ENCODE peak calls at places on chromosomes 1 and 21, in ten cellular contexts. Q is endothelial cell of umbilical vein; K is HCT116; A is esophagus muscularis mucosa; G is small intestine; B is PC-3; L is Panc1; W is lung; Y is CD4-positive, alpha-beta memory T cell; S is suprapubic skin. V is an unnamed sample. For H3K27me3 and H3K9me3, the result is how much of the 10 kb centered on the place peaks cover.

GRCh38 chr21:40335689-40336088 is 468.5 kb downstream of the PCP4 start:
- DNase-seq in S (no peak), A (no peak), B (no peak), Y (no peak), G (no peak), Q (no peak), W (no peak), K (no peak), L (no peak), V (no peak)

GRCh38 chr1:29864431-29865022 is 628.2 kb downstream of the PTPRU start:
- DNase-seq in G (no peak), W (no peak), L (no peak), Q (no peak), K (no peak), B (no peak), S (no peak), Y (no peak), A (no peak), V (no peak)

GRCh38 chr1:11924334-11925195 is 1.7 kb downstream of the KIAA2013 start:
- DNase-seq in B (no peak), L (no peak), S (no peak), G (peak), A (no peak), Y (no peak), Q (no peak), W (no peak), K (no peak), V (no peak)

GRCh38 chr1:119554188-119554587 is 47.2 kb downstream of the HSD3B1 start:
- DNase-seq in Y (no peak), A (no peak), S (no peak), K (no peak), B (no peak), L (no peak), G (no peak), Q (peak), W (peak), V (peak)

GRCh38 chr1:234871039-234871709 is 257.5 kb downstream of the TOMM20 start:
- DNase-seq in W (no peak), A (no peak), Y (no peak), L (no peak), G (no peak), B (no peak), K (no peak), S (no peak), Q (no peak), V (no peak)

GRCh38 chr1:115596080-115596795 is 45.5 kb upstream of the VANGL1 start:
- DNase-seq in L (no peak), A (no peak), B (peak), G (no peak), Q (no peak), W (no peak), Y (no peak), K (no peak), S (no peak), V (no peak)

GRCh38 chr1:31133368-31133767 is 67.9 kb upstream of the PUM1 start:
- DNase-seq in B (no peak), K (no peak), Y (no peak), Q (no peak), L (no peak), W (no peak), S (no peak), A (no peak), G (no peak), V (no peak)

GRCh38 chr1:24929091-24929875 is 793 bp downstream of the RUNX3 start:
- DNase-seq in B (peak), A (no peak), W (no peak), L (no peak), S (no peak), K (no peak), Q (no peak), Y (peak), G (no peak), V (no peak)

GRCh38 chr1:23103001-23103879 is 65.4 kb downstream of the LUZP1 start:
- DNase-seq in Q (peak), A (no peak), B (peak), G (peak), K (peak), W (no peak), L (peak), S (no peak), Y (peak), V (no peak)

GRCh38 chr1:64459743-64460142 is 10.2 kb upstream of the CACHD1 start:
- DNase-seq in B (no peak), W (no peak), G (no peak), Y (no peak), L (no peak), A (no peak), S (no peak), Q (no peak), K (no peak), V (no peak)

GRCh38 chr21:37454869-37455503 is 88.4 kb downstream of the DYRK1A start:
- DNase-seq in W (no peak), L (no peak), A (no peak), K (no peak), Q (no peak), Y (no peak), S (no peak), B (no peak), G (no peak), V (no peak)

GRCh38 chr1:11940260-11940921 is 5.9 kb downstream of the PLOD1 start:
- DNase-seq in W (no peak), B (no peak), G (peak), S (no peak), L (no peak), A (no peak), Q (no peak), K (no peak), Y (no peak), V (no peak)

GRCh38 chr1:23613191-23614126 is 54.2 kb upstream of the ID3 start:
- DNase-seq in Y (peak), B (no peak), S (no peak), A (no peak), L (no peak), G (no peak), K (no peak), Q (no peak), W (no peak), V (no peak)

GRCh38 chr1:66758247-66758755 is 6.0 kb downstream of the DYNLT5 start:
- DNase-seq in G (no peak), A (no peak), L (no peak), K (no peak), W (no peak), S (no peak), Y (no peak), Q (peak), B (no peak), V (no peak)

GRCh38 chr1:114219247-114219872 is 65.7 kb upstream of the SYT6 start:
- DNase-seq in G (peak), S (no peak), Y (no peak), Q (no peak), L (no peak), W (no peak), K (no peak), B (peak), A (no peak), V (no peak)

GRCh38 chr1:33425900-33426299 is 5.0 kb downstream of the PHC2 start:
- DNase-seq in L (no peak), W (no peak), S (no peak), K (no peak), B (no peak), Y (no peak), Q (no peak), A (no peak), G (no peak), V (no peak)

GRCh38 chr1:214993419-214993818 is 89.1 kb upstream of the KCNK2 start:
- DNase-seq in K (no peak), W (no peak), G (no peak), B (no peak), Q (no peak), Y (no peak), L (no peak), A (no peak), S (no peak), V (peak)

GRCh38 chr1:241482761-241483250 is 36.7 kb downstream of the FH start:
- DNase-seq in A (no peak), S (no peak), Y (no peak), Q (peak), B (peak), L (no peak), K (peak), W (no peak), G (no peak), V (no peak)

GRCh38 chr1:160486453-160486852 is 36.6 kb downstream of the SLAMF6 start:
- DNase-seq in L (no peak), K (no peak), Q (no peak), S (no peak), G (no peak), W (no peak), A (no peak), B (no peak), Y (no peak), V (no peak)

GRCh38 chr1:212688338-212689047 is 11.1 kb downstream of the BATF3 start:
- DNase-seq in Q (no peak), L (no peak), W (no peak), S (peak), K (no peak), Y (no peak), G (no peak), A (no peak), B (no peak), V (peak)

GRCh38 chr1:28343405-28343804 is 14.6 kb downstream of the MED18 start:
- DNase-seq in G (no peak), A (no peak), Y (no peak), B (peak), S (no peak), K (no peak), W (no peak), Q (no peak), L (no peak), V (no peak)

GRCh38 chr1:94863297-94863911 is 43.2 kb downstream of the SLC44A3 start:
- DNase-seq in S (no peak), K (peak), W (no peak), L (no peak), B (peak), A (no peak), Y (no peak), Q (peak), G (no peak), V (no peak)

DNA sequence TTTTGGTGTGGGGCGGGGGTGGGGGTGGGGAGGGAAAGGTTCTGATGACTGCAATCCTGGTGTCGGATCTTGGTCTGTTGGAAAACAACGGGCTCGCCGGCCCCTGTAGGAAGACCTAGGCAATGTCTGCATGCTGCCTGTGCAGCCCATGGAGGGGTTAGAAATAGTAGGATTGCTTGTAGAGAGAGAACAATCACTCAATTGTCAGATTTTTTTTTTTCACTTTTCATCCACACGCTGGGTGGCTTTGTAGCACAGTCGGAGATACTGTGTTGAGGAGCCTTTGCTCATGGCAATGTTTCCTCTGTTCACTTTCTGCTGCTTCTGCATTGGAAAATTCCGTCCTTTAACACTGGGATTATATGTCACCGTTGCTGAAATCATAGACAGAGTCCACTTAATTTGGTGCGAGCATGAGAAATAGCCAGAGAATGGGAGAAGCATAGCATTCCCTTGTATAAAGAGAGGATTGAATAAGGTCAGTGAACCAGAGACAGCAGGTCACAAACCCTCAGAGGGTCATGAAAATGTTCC is 107.5 kb downstream of the MRPS6 start:
- DNase-seq in S (no peak), K (no peak), W (no peak), B (no peak), A (no peak), Q (no peak), L (no peak), G (no peak), Y (no peak), V (no peak)
- H3K4me3 ChIP-seq in S (no peak), K (no peak), W (no peak), B (no peak), A (peak), Q (no peak), L (no peak), G (no peak), Y (no peak), V (no peak)

GRCh38 chr1:50423670-50424000 is 392 bp upstream of the DMRTA2 start:
- DNase-seq in G (peak), A (peak), Y (no peak), L (no peak), Q (no peak), K (no peak), W (no peak), B (no peak), S (no peak), V (no peak)

GRCh38 chr1:50421768-50422674 is 1.2 kb downstream of the DMRTA2 start:
- DNase-seq in L (no peak), Q (no peak), S (no peak), W (no peak), Y (no peak), B (no peak), G (no peak), A (no peak), K (no peak), V (no peak)

GRCh38 chr1:50421366-50421748 is 1.9 kb downstream of the DMRTA2 start:
- DNase-seq in G (no peak), Y (no peak), B (no peak), A (no peak), L (no peak), K (no peak), W (no peak), Q (no peak), S (no peak), V (no peak)

GRCh38 chr1:50422946-50423669 is at the start of gene DMRTA2:
- DNase-seq in Q (peak), G (no peak), S (no peak), B (no peak), Y (no peak), K (no peak), A (no peak), W (no peak), L (no peak), V (no peak)

GRCh38 chr1:50422675-50422945 is 633 bp downstream of the DMRTA2 start:
- DNase-seq in Q (no peak), A (no peak), G (no peak), S (no peak), L (no peak), K (no peak), B (no peak), Y (no peak), W (no peak), V (no peak)
- H3K27me3 ChIP-seq in Q (half or more), A (half or more), G (under half), S (half or more), L (under half), K (under half), B (under half), Y (under half), W (under half), V (half or more)

GRCh38 chr1:84615785-84616184 is 41.5 kb upstream of the CTBS start:
- DNase-seq in G (no peak), K (no peak), A (no peak), Y (no peak), S (no peak), L (no peak), B (no peak), W (no peak), Q (no peak), V (no peak)

GRCh38 chr1:84611091-84611490 is 36.9 kb upstream of the CTBS start:
- DNase-seq in S (no peak), Y (no peak), G (no peak), B (no peak), A (peak), K (no peak), W (no peak), Q (peak), L (no peak), V (no peak)

GRCh38 chr1:84613887-84614286 is 39.6 kb upstream of the CTBS start:
- DNase-seq in L (no peak), B (no peak), Q (no peak), A (peak), W (no peak), Y (no peak), K (no peak), S (no peak), G (no peak), V (no peak)

GRCh38 chr1:84613026-84613425 is 38.8 kb upstream of the CTBS start:
- DNase-seq in B (no peak), S (no peak), W (no peak), Y (no peak), K (no peak), Q (no peak), L (no peak), A (peak), G (no peak), V (no peak)

DNA sequence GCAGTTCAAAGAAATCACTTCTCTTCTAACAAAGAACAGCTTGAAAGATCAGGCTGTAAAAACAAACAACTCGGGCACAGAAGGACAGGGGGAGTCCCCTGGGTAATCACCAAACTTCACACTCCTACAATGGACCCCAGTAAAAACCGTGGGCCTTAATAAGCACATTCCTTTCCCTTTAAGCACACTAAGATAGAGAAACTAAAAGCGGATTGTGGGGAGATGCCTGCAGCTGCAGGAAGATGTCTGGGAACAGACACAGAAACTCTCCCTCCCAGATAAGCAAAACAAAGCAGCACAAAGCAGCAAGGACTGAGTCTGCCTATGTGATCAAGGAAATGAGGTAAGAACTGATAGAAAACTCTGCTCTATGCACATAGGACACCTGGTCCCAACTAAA is 37.6 kb upstream of the CTBS start:
- DNase-seq in S (no peak), L (no peak), A (peak), B (no peak), Y (no peak), K (no peak), Q (peak), W (no peak), G (no peak), V (no peak)
- H3K9me3 ChIP-seq in S (under half), L (under half), A (under half), B (under half), Y (under half), K (under half), Q (under half), W (under half), G (under half), V (under half)

GRCh38 chr1:21590906-21591301 is 78.3 kb downstream of the RAP1GAP start:
- DNase-seq in B (no peak), S (no peak), L (no peak), K (no peak), A (no peak), G (no peak), Y (no peak), W (no peak), Q (no peak), V (no peak)
- H3K4me3 ChIP-seq in B (no peak), S (no peak), L (no peak), K (no peak), A (no peak), G (no peak), Y (no peak), W (no peak), Q (no peak), V (no peak)

DNA sequence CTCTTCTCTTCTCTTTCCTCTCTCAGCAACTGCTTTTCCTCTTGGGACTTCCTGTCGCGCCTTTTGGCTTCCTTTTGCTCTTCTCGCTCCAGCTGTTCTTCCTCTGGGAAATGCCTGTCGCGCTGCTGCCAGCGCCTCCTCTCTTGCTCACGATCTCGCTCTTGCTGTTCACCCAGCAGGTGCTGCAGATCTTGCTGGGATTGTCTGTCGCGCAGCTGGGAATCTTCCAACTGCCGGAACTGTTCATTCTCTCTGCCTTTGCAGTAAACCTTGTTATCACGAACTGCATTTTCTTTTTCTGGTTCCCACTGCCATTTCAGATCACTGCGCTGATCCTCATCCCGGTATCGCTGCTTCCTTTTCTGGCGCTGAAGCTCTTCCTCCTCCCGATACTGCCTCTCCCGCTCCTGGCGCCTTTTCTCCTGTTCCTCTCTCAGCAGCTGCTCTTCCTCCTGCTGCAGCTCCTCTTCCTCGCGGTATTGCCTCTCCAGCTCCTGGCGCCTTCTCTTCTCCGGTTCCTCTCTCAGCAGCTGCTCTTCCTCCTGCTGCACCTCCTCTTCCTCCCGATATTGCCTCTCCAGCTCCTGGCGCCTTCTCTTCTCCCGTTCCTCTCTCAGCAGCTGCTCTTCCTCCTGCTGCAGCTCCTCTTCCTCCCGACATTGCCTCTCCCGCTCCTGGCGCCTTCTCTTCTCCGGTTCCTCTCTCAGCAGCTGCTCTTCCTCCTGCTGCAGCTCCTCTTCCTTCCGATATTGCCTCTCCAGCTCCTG is 5.8 kb downstream of the TCHH start:
- DNase-seq in B (peak), Y (no peak), W (no peak), A (no peak), K (no peak), S (no peak), G (no peak), L (no peak), Q (no peak), V (no peak)
- H3K27me3 ChIP-seq in B (half or more), Y (half or more), W (under half), A (half or more), K (half or more), S (half or more), G (under half), L (under half), Q (half or more), V (half or more)

GRCh38 chr1:43246466-43247213 is 23.1 kb upstream of the TMEM125 start:
- DNase-seq in Q (no peak), K (no peak), W (no peak), A (no peak), Y (no peak), S (no peak), L (no peak), G (peak), B (no peak), V (no peak)

GRCh38 chr1:43250351-43250761 is 19.4 kb upstream of the TMEM125 start:
- DNase-seq in Q (no peak), W (no peak), B (no peak), Y (no peak), A (no peak), G (no peak), S (no peak), K (no peak), L (no peak), V (no peak)

GRCh38 chr1:43251024-43251423 is 18.8 kb upstream of the TMEM125 start:
- DNase-seq in Y (no peak), W (no peak), Q (no peak), K (no peak), G (no peak), L (no peak), S (no peak), A (no peak), B (no peak), V (no peak)

GRCh38 chr1:43243299-43243698 is 26.5 kb upstream of the TMEM125 start:
- DNase-seq in S (no peak), Q (no peak), Y (no peak), L (no peak), G (no peak), K (no peak), A (no peak), B (no peak), W (no peak), V (no peak)

GRCh38 chr1:43247256-43247921 is 22.4 kb upstream of the TMEM125 start:
- DNase-seq in L (no peak), K (no peak), Q (no peak), Y (no peak), S (no peak), A (no peak), W (no peak), G (no peak), B (no peak), V (no peak)
- H3K9me3 ChIP-seq in L (under half), K (under half), Q (under half), Y (under half), S (under half), A (under half), W (under half), G (under half), B (under half), V (under half)

DNA sequence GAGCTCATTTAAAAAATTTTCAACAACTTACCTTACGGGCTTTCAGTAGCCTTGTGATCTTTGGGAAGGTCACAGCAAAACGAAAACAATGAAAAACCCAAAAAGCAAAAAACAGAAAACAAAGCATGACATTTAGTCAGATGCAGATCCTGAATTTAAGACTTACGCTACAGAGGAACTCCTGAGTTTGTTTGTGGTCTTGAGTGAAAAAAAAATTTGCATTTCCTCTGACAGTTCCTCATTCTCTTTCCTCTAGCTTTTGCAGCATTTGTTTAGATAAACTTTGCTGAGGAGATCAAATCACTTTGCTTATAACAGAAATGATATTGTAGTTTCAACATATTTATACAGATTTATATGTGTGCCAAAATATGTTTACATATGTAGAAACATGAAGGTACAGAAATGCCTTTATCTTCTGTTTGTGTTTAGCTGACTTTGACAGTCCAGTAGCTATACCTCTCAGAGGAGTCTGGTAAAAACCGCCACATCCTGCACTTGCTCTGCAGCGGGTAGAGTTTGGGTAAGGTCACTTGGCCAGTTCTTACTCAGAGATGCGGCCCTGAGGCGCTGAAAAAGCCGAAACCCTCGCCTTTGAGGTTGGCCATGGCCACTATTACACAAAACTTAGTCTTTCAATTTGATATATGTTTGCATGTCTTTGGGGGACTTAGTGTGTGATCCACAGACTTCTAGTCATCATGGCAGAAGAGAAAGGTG is 142.5 kb downstream of the TNR start:
- DNase-seq in Y (no peak), Q (no peak), A (no peak), G (no peak), B (no peak), L (no peak), W (no peak), K (no peak), S (no peak), V (no peak)
- H3K4me3 ChIP-seq in Y (no peak), Q (no peak), A (no peak), G (no peak), B (no peak), L (no peak), W (no peak), K (no peak), S (no peak), V (no peak)

V was measured in AG04450.